ENCODE peak calls at places on chromosomes 12 and 14, in eight cellular contexts. Y is fibroblast of the conjunctiva; Z is stimulated activated CD4-positive, alpha-beta T cell treated with anti-CD3 and anti-CD28 coated beads, Interleukin-1b, Interleukin-23, amount 100 ng/mL, for 4 hours; T is T1000; N is H7; K is astrocyte of the spinal cord; B is left kidney; F is retina. E is an unnamed sample.

GRCh38 chr12:110766311-110767154 is 23.8 kb upstream of the PPP1CC start:
- DNase-seq in K (no peak), Y (no peak), F (no peak), B (no peak), Z (no peak), T (no peak), N (no peak), E (no peak)

GRCh38 chr14:101028971-101029667 is 125.6 kb upstream of the RTL1 start:
- DNase-seq in B (no peak), F (no peak), T (no peak), Y (no peak), Z (no peak), N (no peak), K (no peak), E (no peak)

GRCh38 chr12:51205350-51205749 is 12.5 kb downstream of the POU6F1 start:
- DNase-seq in B (no peak), N (no peak), Y (no peak), F (no peak), T (no peak), Z (no peak), K (no peak), E (no peak)

GRCh38 chr12:16189849-16190248 is 87.6 kb downstream of the SLC15A5 start:
- DNase-seq in T (no peak), Z (no peak), Y (peak; percentile 61), F (no peak), B (peak; percentile 33), N (peak; percentile 12), K (peak; percentile 20), E (peak; percentile 23)

GRCh38 chr12:52246720-52247621 is 13.9 kb downstream of the KRT7 start:
- DNase-seq in K (no peak), B (peak; percentile 57), N (peak; percentile 52), T (no peak), Z (no peak), F (no peak), Y (no peak), E (no peak)

GRCh38 chr12:117063162-117063911 is 35.9 kb downstream of the TESC start:
- DNase-seq in Z (no peak), N (no peak), Y (no peak), B (no peak), F (no peak), K (no peak), T (no peak), E (no peak)

GRCh38 chr14:58944957-58945356 is 243.5 kb upstream of the DAAM1 start:
- DNase-seq in T (no peak), F (no peak), Y (no peak), K (no peak), B (peak; percentile 15), Z (no peak), N (no peak), E (no peak)

GRCh38 chr12:28872654-28873268 is 276.3 kb upstream of the FAR2 start:
- DNase-seq in Y (peak; percentile 64), N (peak; percentile 43), F (no peak), T (no peak), B (peak; percentile 81), Z (no peak), K (peak; percentile 71), E (no peak)

GRCh38 chr12:2813573-2814185 is 1.2 kb downstream of the ITFG2 start:
- DNase-seq in N (peak; percentile 81), K (peak; percentile 67), B (peak; percentile 87), Y (peak; percentile 53), T (peak; percentile 28), Z (no peak), F (peak; percentile 48), E (no peak)

GRCh38 chr12:120997448-120997847 is 18.8 kb downstream of the C12orf43 start:
- DNase-seq in F (no peak), N (peak; percentile 28), K (no peak), Y (no peak), B (no peak), T (no peak), Z (no peak), E (no peak)

GRCh38 chr12:105228494-105228893 is 7.5 kb downstream of the APPL2 start:
- DNase-seq in Y (peak; percentile 60), F (no peak), K (peak; percentile 78), N (no peak), Z (no peak), T (no peak), B (no peak), E (peak; percentile 55)

GRCh38 chr14:69087061-69087461 is 65.9 kb downstream of the DCAF5 start:
- DNase-seq in T (no peak), B (no peak), N (no peak), F (no peak), Z (no peak), K (peak; percentile 45), Y (no peak), E (no peak)

GRCh38 chr12:19970116-19970515 is 398.2 kb upstream of the PDE3A start:
- DNase-seq in Z (no peak), N (no peak), K (peak; percentile 85), T (no peak), Y (no peak), B (peak; percentile 47), F (no peak), E (no peak)

GRCh38 chr14:104697892-104698583 is 8.6 kb downstream of the INF2 start:
- DNase-seq in Z (no peak), N (no peak), F (no peak), K (no peak), B (peak; percentile 18), T (no peak), Y (no peak), E (no peak)

GRCh38 chr12:49345048-49345839 is 1.4 kb upstream of the DNAJC22 start:
- DNase-seq in B (peak; percentile 97), Y (no peak), Z (no peak), T (no peak), F (peak; percentile 67), N (peak; percentile 87), K (no peak), E (no peak)

GRCh38 chr14:66596241-66596985 is 88.5 kb downstream of the GPHN start:
- DNase-seq in Y (no peak), B (no peak), K (no peak), N (no peak), F (no peak), Z (no peak), T (no peak), E (no peak)

GRCh38 chr12:132560831-132561783 is 49.3 kb downstream of the LRCOL1 start:
- DNase-seq in F (peak; percentile 86), Y (peak; percentile 23), N (peak; percentile 99), B (peak; percentile 96), K (peak; percentile 53), Z (peak; percentile 71), T (no peak), E (no peak)

GRCh38 chr14:33567736-33568124 is 383.1 kb downstream of the EGLN3 start:
- DNase-seq in K (peak; percentile 81), B (no peak), Y (no peak), F (peak; percentile 14), Z (no peak), N (no peak), T (no peak), E (no peak)

GRCh38 chr12:49777800-49778748 is 36.7 kb downstream of the TMBIM6 start:
- DNase-seq in F (peak; percentile 44), Z (peak; percentile 74), N (peak; percentile 81), Y (no peak), B (peak; percentile 67), K (peak; percentile 18), T (no peak), E (no peak)

GRCh38 chr12:62736596-62736995 is 198.4 kb downstream of the PPM1H start:
- DNase-seq in Z (no peak), T (no peak), Y (no peak), B (no peak), N (no peak), F (no peak), K (no peak), E (no peak)

GRCh38 chr12:103548622-103549601 is 38.2 kb upstream of the STAB2 start:
- DNase-seq in F (peak; percentile 78), K (peak; percentile 62), B (peak; percentile 85), N (peak; percentile 34), Y (peak; percentile 43), T (peak; percentile 19), Z (peak; percentile 53), E (no peak)

GRCh38 chr14:75821828-75822521 is 159.8 kb downstream of the TGFB3 start:
- DNase-seq in F (no peak), T (no peak), B (peak; percentile 33), Z (no peak), K (no peak), N (no peak), Y (no peak), E (no peak)

GRCh38 chr14:54722791-54723432 is 156.0 kb downstream of the SAMD4A start:
- DNase-seq in K (peak; percentile 47), T (no peak), Z (no peak), N (peak; percentile 8), Y (no peak), B (peak; percentile 53), F (no peak), E (no peak)

GRCh38 chr12:62331306-62331705 is 71.1 kb downstream of the USP15 start:
- DNase-seq in N (no peak), K (no peak), B (no peak), Z (no peak), T (no peak), Y (no peak), F (no peak), E (no peak)

GRCh38 chr14:33950320-33951182 is at the start of gene EGLN3:
- DNase-seq in N (peak; percentile 96), B (peak; percentile 94), F (peak; percentile 90), Z (peak; percentile 37), T (peak; percentile 80), Y (peak; percentile 29), K (peak; percentile 75), E (peak; percentile 25)

GRCh38 chr12:101935769-101936741 is 58.7 kb downstream of the DRAM1 start:
- DNase-seq in B (peak; percentile 77), Z (no peak), K (peak; percentile 86), N (no peak), T (no peak), F (no peak), Y (peak; percentile 86), E (peak; percentile 81)

GRCh38 chr12:37565112-37565511 is 751.5 kb upstream of the ALG10B start:
- DNase-seq in N (no peak), F (no peak), B (no peak), Z (no peak), T (no peak), K (no peak), Y (no peak), E (no peak)

GRCh38 chr12:33634544-33634943 is 194.9 kb upstream of the SYT10 start:
- DNase-seq in F (no peak), N (no peak), Z (no peak), Y (no peak), B (no peak), K (no peak), T (no peak), E (no peak)

GRCh38 chr12:12404297-12404696 is 47.4 kb downstream of the BORCS5 start:
- DNase-seq in B (no peak), Y (no peak), K (no peak), Z (no peak), F (no peak), N (peak; percentile 59), T (no peak), E (no peak)

GRCh38 chr14:59188461-59189280 is at the start of gene DAAM1:
- DNase-seq in Y (peak; percentile 97), T (peak; percentile 94), K (peak; percentile 99), B (peak; percentile 100), F (peak; percentile 94), Z (peak; percentile 92), N (peak; percentile 89), E (peak; percentile 98)

GRCh38 chr12:114836609-114837008 is 152.6 kb upstream of the TBX3 start:
- DNase-seq in K (no peak), B (no peak), Z (no peak), Y (no peak), T (no peak), N (no peak), F (no peak), E (no peak)

GRCh38 chr12:48999371-49000131 is at the start of gene DDN:
- DNase-seq in Y (no peak), N (peak; percentile 87), T (no peak), Z (no peak), K (peak; percentile 47), B (peak; percentile 81), F (peak; percentile 62), E (no peak)

E was measured in skeletal muscle cell.